ENCODE peak calls at places on chromosomes 3 and 15, in nine cellular contexts. W is GM13976, E is stomach, A is IMR-90, U is Calu3, Y is lower leg skin, M is dorsolateral prefrontal cortex, N is activated B cell treated with CpG ODN at 0.5 μM for 24 hours, Z is suprapubic skin. D is an unnamed sample.
A peak's percentile ranks its signal among the peaks of the same experiment; 100 is the strongest.

GRCh38 chr15:71599404-71600225 is 210.7 kb upstream of the NR2E3 start:
- DNase-seq in W (no peak), E (peak; percentile 66), A (no peak), U (no peak), Y (no peak), M (no peak), N (no peak), Z (no peak), D (no peak)

GRCh38 chr15:38740206-38740605 is 175.6 kb upstream of the RASGRP1 start:
- DNase-seq in W (no peak), E (no peak), A (no peak), U (no peak), Y (no peak), M (no peak), N (no peak), Z (no peak), D (no peak)

GRCh38 chr3:120555661-120556509 is 40.3 kb upstream of the NDUFB4 start:
- DNase-seq in W (no peak), E (peak; percentile 60), A (no peak), U (no peak), Y (no peak), M (no peak), N (no peak), Z (peak; percentile 82), D (no peak)

GRCh38 chr3:16072420-16073110 is 101.9 kb upstream of the GALNT15 start:
- DNase-seq in W (no peak), E (no peak), A (peak; percentile 82), U (no peak), Y (no peak), M (no peak), N (no peak), Z (no peak), D (no peak)

GRCh38 chr15:78067328-78068241 is 9.9 kb downstream of the TBC1D2B start:
- DNase-seq in W (no peak), E (peak; percentile 69), A (no peak), U (no peak), Y (no peak), M (no peak), N (no peak), Z (no peak), D (no peak)

GRCh38 chr3:63779227-63779626 is 39.9 kb upstream of the C3orf49 start:
- DNase-seq in W (no peak), E (no peak), A (no peak), U (no peak), Y (no peak), M (no peak), N (no peak), Z (no peak), D (no peak)

GRCh38 chr3:197371521-197372075 is 73.2 kb upstream of the DLG1 start:
- DNase-seq in W (no peak), E (no peak), A (no peak), U (no peak), Y (no peak), M (no peak), N (no peak), Z (no peak), D (no peak)

GRCh38 chr15:49637857-49638256 is 17.0 kb downstream of the DTWD1 start:
- DNase-seq in W (no peak), E (no peak), A (no peak), U (no peak), Y (no peak), M (no peak), N (no peak), Z (no peak), D (no peak)

GRCh38 chr15:99434506-99435137 is 131.2 kb upstream of the MEF2A start:
- DNase-seq in W (no peak), E (peak; percentile 22), A (no peak), U (no peak), Y (peak; percentile 14), M (peak; percentile 18), N (peak; percentile 14), Z (no peak), D (no peak)

GRCh38 chr15:31090741-31091140 is 10.8 kb downstream of the TRPM1 start:
- DNase-seq in W (no peak), E (no peak), A (no peak), U (no peak), Y (no peak), M (no peak), N (no peak), Z (no peak), D (no peak)

GRCh38 chr3:66449411-66449931 is 51.4 kb downstream of the LRIG1 start:
- DNase-seq in W (no peak), E (peak; percentile 47), A (no peak), U (no peak), Y (no peak), M (no peak), N (no peak), Z (no peak), D (no peak)

GRCh38 chr3:138125548-138126221 is 6.5 kb downstream of the A4GNT start:
- DNase-seq in W (no peak), E (no peak), A (peak; percentile 66), U (no peak), Y (no peak), M (no peak), N (no peak), Z (no peak), D (no peak)

GRCh38 chr3:138124689-138125420 is 7.3 kb downstream of the A4GNT start:
- DNase-seq in W (no peak), E (no peak), A (peak; percentile 80), U (no peak), Y (peak; percentile 5), M (no peak), N (no peak), Z (no peak), D (no peak)

GRCh38 chr3:138118863-138119766 is 3.7 kb upstream of the DZIP1L start:
- DNase-seq in W (peak; percentile 68), E (peak; percentile 83), A (peak; percentile 73), U (peak; percentile 94), Y (peak; percentile 79), M (peak; percentile 74), N (peak; percentile 26), Z (peak; percentile 83), D (peak; percentile 69)

GRCh38 chr3:138127636-138128365 is 4.4 kb downstream of the A4GNT start:
- DNase-seq in W (no peak), E (no peak), A (no peak), U (no peak), Y (no peak), M (no peak), N (no peak), Z (no peak), D (no peak)

GRCh38 chr3:138124188-138124587 is 8.0 kb downstream of the A4GNT start:
- DNase-seq in W (no peak), E (no peak), A (no peak), U (no peak), Y (peak; percentile 13), M (no peak), N (no peak), Z (no peak), D (no peak)
- TF ChIP-seq CTCF in W (no peak), E (no peak), A (no peak), U (no peak), Y (no peak), M (no peak), N (no peak), Z (no peak), D (no peak)

GRCh38 chr3:177379045-177379444 is 181.8 kb upstream of the TBL1XR1 start:
- DNase-seq in W (no peak), E (no peak), A (no peak), U (no peak), Y (no peak), M (no peak), N (no peak), Z (no peak), D (no peak)
- TF ChIP-seq CTCF in W (no peak), E (no peak), A (no peak), U (no peak), Y (no peak), M (no peak), N (no peak), Z (no peak), D (no peak)

DNA sequence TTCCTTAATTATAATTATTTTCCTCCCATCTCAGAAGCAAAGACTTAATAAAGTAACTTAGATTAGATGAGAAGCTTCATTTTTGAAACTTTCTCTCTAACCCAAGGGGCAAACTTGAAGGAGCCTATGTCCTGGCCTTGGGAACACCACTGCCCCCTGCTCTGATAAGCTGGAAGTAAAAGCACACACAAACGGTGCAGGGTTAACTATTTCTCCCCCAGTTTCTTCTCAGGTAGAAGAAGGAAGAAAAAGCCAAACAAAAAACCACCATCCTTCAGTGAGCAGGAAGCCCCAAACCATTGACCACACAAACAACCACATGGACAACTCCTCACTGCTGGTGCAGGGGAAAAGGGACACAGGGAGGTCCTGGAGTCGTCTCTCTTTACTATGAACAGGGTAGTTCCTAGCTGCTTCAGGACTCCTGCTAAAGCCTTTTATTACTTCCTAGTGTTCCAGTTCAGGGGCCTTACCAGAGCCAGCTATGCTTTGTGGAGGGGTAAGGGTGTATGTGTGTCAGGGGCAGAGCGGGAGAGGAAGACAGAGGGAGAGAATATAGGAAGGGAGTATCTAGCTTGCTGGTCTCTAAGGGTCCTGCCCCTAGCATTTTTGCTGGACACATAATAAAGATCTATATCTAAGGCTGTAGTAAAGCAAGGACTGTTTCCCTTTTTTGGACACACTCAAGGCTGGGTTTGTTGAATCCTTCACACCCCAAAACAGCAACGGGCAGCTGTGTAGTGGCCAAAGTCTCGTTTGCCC is 94.0 kb upstream of the UMPS start:
- DNase-seq in W (no peak), E (no peak), A (no peak), U (no peak), Y (no peak), M (no peak), N (no peak), Z (no peak), D (no peak)
- TF ChIP-seq CTCF in W (no peak), E (no peak), A (no peak), U (no peak), Y (no peak), M (no peak), N (no peak), Z (no peak), D (peak; percentile 22)

GRCh38 chr3:171374260-171374659 is 85.9 kb downstream of the TNIK start:
- DNase-seq in W (no peak), E (no peak), A (peak; percentile 46), U (no peak), Y (no peak), M (no peak), N (no peak), Z (no peak), D (no peak)

GRCh38 chr3:171376125-171376947 is 83.9 kb downstream of the TNIK start:
- DNase-seq in W (no peak), E (no peak), A (peak; percentile 65), U (no peak), Y (no peak), M (no peak), N (no peak), Z (no peak), D (no peak)

GRCh38 chr3:171377859-171378258 is 82.3 kb downstream of the TNIK start:
- DNase-seq in W (no peak), E (no peak), A (no peak), U (no peak), Y (no peak), M (no peak), N (no peak), Z (no peak), D (no peak)

GRCh38 chr3:171374661-171375285 is 85.4 kb downstream of the TNIK start:
- DNase-seq in W (no peak), E (no peak), A (peak; percentile 85), U (no peak), Y (no peak), M (no peak), N (no peak), Z (no peak), D (no peak)

DNA sequence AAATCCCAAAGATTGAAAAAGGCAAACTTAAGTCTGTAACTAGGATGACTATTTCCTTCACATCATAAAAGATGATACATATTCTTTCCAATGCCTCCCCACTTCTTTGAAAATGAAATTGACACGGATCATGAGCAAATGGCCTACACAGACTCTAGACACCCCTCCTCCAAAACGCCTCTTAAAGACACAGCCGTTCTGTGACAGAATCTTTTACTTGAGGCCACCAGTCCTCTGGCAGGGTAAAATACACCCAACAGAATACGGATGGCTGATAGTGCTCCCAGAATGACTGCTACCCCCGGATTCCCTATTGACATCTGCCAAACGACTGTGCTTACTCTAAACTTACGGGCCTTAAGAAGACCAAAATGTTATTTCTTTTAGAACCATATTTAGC is 84.5 kb downstream of the TNIK start:
- DNase-seq in W (no peak), E (no peak), A (no peak), U (no peak), Y (no peak), M (no peak), N (no peak), Z (no peak), D (no peak)
- TF ChIP-seq CTCF in W (no peak), E (no peak), A (no peak), U (no peak), Y (no peak), M (no peak), N (no peak), Z (no peak), D (no peak)

D was measured in progenitor cell of endocrine pancreas.